ENCODE peak calls at places on chromosomes 6 and 20, in four cellular contexts. H, Y, O and N are unnamed samples.

GRCh38 chr6:112649853-112650252 is 302.7 kb downstream of the RFPL4B start:
- DNase-seq in H (no peak), Y (no peak), O (no peak), N (no peak)

GRCh38 chr6:137763436-137763835 is 103.6 kb upstream of the TNFAIP3 start:
- DNase-seq in H (no peak), Y (no peak), O (no peak), N (no peak)

GRCh38 chr6:87251725-87252124 is 70.7 kb upstream of the SMIM8 start:
- DNase-seq in H (no peak), Y (no peak), O (no peak), N (no peak)

GRCh38 chr20:53609501-53610445 is 16.1 kb upstream of the ZNF217 start:
- DNase-seq in H (peak), Y (no peak), O (no peak), N (no peak)

GRCh38 chr6:31825553-31825952 is 2.0 kb upstream of the HSPA1B start:
- DNase-seq in H (no peak), Y (no peak), O (no peak), N (no peak)

GRCh38 chr20:41694796-41695195 is 76.6 kb upstream of the CHD6 start:
- DNase-seq in H (no peak), Y (no peak), O (no peak), N (no peak)

GRCh38 chr6:105985816-105986632 is 100.1 kb upstream of the PRDM1 start:
- DNase-seq in H (no peak), Y (no peak), O (no peak), N (no peak)

GRCh38 chr20:33209789-33210188 is 7.4 kb upstream of the BPIFA3 start:
- DNase-seq in H (peak), Y (no peak), O (peak), N (peak)

GRCh38 chr6:80523531-80523970 is 417.1 kb downstream of the BCKDHB start:
- DNase-seq in H (no peak), Y (no peak), O (no peak), N (no peak)

GRCh38 chr6:36610576-36611336 is 16.6 kb downstream of the SRSF3 start:
- DNase-seq in H (no peak), Y (no peak), O (no peak), N (no peak)

GRCh38 chr6:30260036-30260504 is 46.9 kb upstream of the TRIM26 start:
- DNase-seq in H (no peak), Y (no peak), O (no peak), N (no peak)

GRCh38 chr6:44701038-44701636 is 313.6 kb downstream of the CDC5L start:
- DNase-seq in H (no peak), Y (no peak), O (no peak), N (no peak)

GRCh38 chr20:3041818-3042504 is 1.5 kb upstream of the GNRH2 start:
- DNase-seq in H (no peak), Y (no peak), O (no peak), N (no peak)

GRCh38 chr20:42986143-42986773 is 203.4 kb downstream of the PTPRT start:
- DNase-seq in H (peak), Y (no peak), O (no peak), N (no peak)

GRCh38 chr6:18536693-18537092 is 149.5 kb downstream of the RNF144B start:
- DNase-seq in H (peak), Y (no peak), O (no peak), N (no peak)

GRCh38 chr20:59735486-59735885 is 131.1 kb downstream of the PHACTR3 start:
- DNase-seq in H (no peak), Y (no peak), O (no peak), N (no peak)

GRCh38 chr6:87742106-87742505 is 40.1 kb upstream of the AKIRIN2 start:
- DNase-seq in H (no peak), Y (no peak), O (no peak), N (no peak)

GRCh38 chr20:7883309-7883708 is 56.9 kb downstream of the HAO1 start:
- DNase-seq in H (peak), Y (no peak), O (no peak), N (no peak)

GRCh38 chr20:17841751-17842191 is 126.8 kb downstream of the SNX5 start:
- DNase-seq in H (no peak), Y (no peak), O (no peak), N (peak)

GRCh38 chr6:106281088-106281487 is 44.5 kb downstream of the ATG5 start:
- DNase-seq in H (no peak), Y (peak), O (no peak), N (no peak)

GRCh38 chr20:1209447-1210387 is 6.5 kb downstream of the C20orf202 start:
- DNase-seq in H (no peak), Y (no peak), O (peak), N (no peak)

GRCh38 chr6:166563805-166564204 is 22.7 kb downstream of the RAMACL start:
- DNase-seq in H (no peak), Y (no peak), O (no peak), N (no peak)

GRCh38 chr6:166055801-166056200 is 111.8 kb downstream of the TBXT start:
- DNase-seq in H (no peak), Y (no peak), O (no peak), N (no peak)

GRCh38 chr6:19410477-19410876 is 426.7 kb upstream of the ID4 start:
- DNase-seq in H (no peak), Y (no peak), O (no peak), N (no peak)

GRCh38 chr6:43250992-43251373 is 7.7 kb downstream of the TTBK1 start:
- DNase-seq in H (no peak), Y (no peak), O (no peak), N (no peak)

GRCh38 chr20:58714340-58714922 is 21.8 kb downstream of the NPEPL1 start:
- DNase-seq in H (no peak), Y (no peak), O (peak), N (no peak)

GRCh38 chr6:126232671-126233070 is 107.2 kb upstream of the CENPW start:
- DNase-seq in H (no peak), Y (no peak), O (no peak), N (peak)

GRCh38 chr20:35021831-35022230 is 66.2 kb downstream of the MYH7B start:
- DNase-seq in H (no peak), Y (no peak), O (no peak), N (no peak)

GRCh38 chr6:139722540-139722939 is 348.1 kb upstream of the CITED2 start:
- DNase-seq in H (no peak), Y (no peak), O (no peak), N (no peak)

GRCh38 chr6:38241200-38241599 is 398.5 kb downstream of the BTBD9 start:
- DNase-seq in H (no peak), Y (no peak), O (no peak), N (no peak)

GRCh38 chr6:13004610-13005009 is 288.0 kb downstream of the PHACTR1 start:
- DNase-seq in H (no peak), Y (no peak), O (no peak), N (no peak)

GRCh38 chr6:108608453-108609275 is 47.9 kb downstream of the FOXO3 start:
- DNase-seq in H (no peak), Y (no peak), O (no peak), N (no peak)

GRCh38 chr6:129110687-129111343 is 227.9 kb downstream of the LAMA2 start:
- DNase-seq in H (no peak), Y (no peak), O (no peak), N (no peak)

GRCh38 chr6:35960192-35960591 is 39.3 kb upstream of the SRPK1 start:
- DNase-seq in H (no peak), Y (no peak), O (no peak), N (no peak)

GRCh38 chr6:80472276-80472675 is 365.8 kb downstream of the BCKDHB start:
- DNase-seq in H (no peak), Y (no peak), O (no peak), N (no peak)

GRCh38 chr20:30486103-30486478 is 771.4 kb upstream of the DEFB115 start:
- DNase-seq in H (no peak), Y (no peak), O (no peak), N (no peak)